ENCODE peak calls at places on chromosomes 3 and 15, in seven cellular contexts. One of them, this sample, is unnamed.

GRCh38 chr3:37779289-37780152 is 82.2 kb upstream of the CTDSPL start:
- DNase-seq in GM12878: no peak
- DNase-seq in H1: no peak
- DNase-seq in K562: peak; percentile 86
- DNase-seq in SK-N-SH: peak; percentile 69
- DNase-seq in GM12891: peak; percentile 54
- DNase-seq in HepG2: peak; percentile 66
- DNase-seq in this sample: peak; percentile 46

GRCh38 chr3:143119974-143120715 is 574 bp downstream of the CHST2 start:
- DNase-seq in K562: peak; percentile 57
- DNase-seq in H1: peak; percentile 73
- DNase-seq in GM12878: no peak
- DNase-seq in GM12891: peak; percentile 32
- DNase-seq in HepG2: no peak
- DNase-seq in SK-N-SH: peak; percentile 59
- DNase-seq in this sample: peak; percentile 38

GRCh38 chr3:13579089-13579488 is 30.2 kb downstream of the FBLN2 start:
- DNase-seq in K562: no peak
- DNase-seq in HepG2: no peak
- DNase-seq in SK-N-SH: no peak
- DNase-seq in GM12891: no peak
- DNase-seq in H1: no peak
- DNase-seq in GM12878: no peak
- DNase-seq in this sample: no peak

GRCh38 chr3:172591876-172592771 is 68.9 kb upstream of the TNFSF10 start:
- DNase-seq in GM12878: peak; percentile 96
- DNase-seq in GM12891: no peak
- DNase-seq in HepG2: no peak
- DNase-seq in SK-N-SH: no peak
- DNase-seq in K562: no peak
- DNase-seq in H1: no peak
- DNase-seq in this sample: peak; percentile 33

GRCh38 chr3:10645800-10646199 is 140.4 kb upstream of the ATP2B2 start:
- DNase-seq in HepG2: no peak
- DNase-seq in H1: peak; percentile 35
- DNase-seq in SK-N-SH: no peak
- DNase-seq in GM12878: no peak
- DNase-seq in K562: no peak
- DNase-seq in GM12891: no peak
- DNase-seq in this sample: no peak

GRCh38 chr3:13577181-13578121 is 28.5 kb downstream of the FBLN2 start:
- DNase-seq in K562: peak; percentile 58
- DNase-seq in HepG2: no peak
- DNase-seq in GM12891: no peak
- DNase-seq in SK-N-SH: peak; percentile 16
- DNase-seq in GM12878: no peak
- DNase-seq in H1: no peak
- DNase-seq in this sample: no peak

GRCh38 chr3:42148982-42149432 is 57.9 kb downstream of the TRAK1 start:
- DNase-seq in HepG2: no peak
- DNase-seq in SK-N-SH: peak; percentile 86
- DNase-seq in H1: peak; percentile 65
- DNase-seq in K562: peak; percentile 82
- DNase-seq in GM12891: no peak
- DNase-seq in GM12878: no peak
- DNase-seq in this sample: no peak

GRCh38 chr15:35595656-35596055 is 49.7 kb upstream of the DPH6 start:
- DNase-seq in SK-N-SH: no peak
- DNase-seq in GM12891: no peak
- DNase-seq in HepG2: no peak
- DNase-seq in H1: no peak
- DNase-seq in K562: no peak
- DNase-seq in GM12878: no peak
- DNase-seq in this sample: no peak

GRCh38 chr15:78050851-78051250 is 26.7 kb downstream of the TBC1D2B start:
- DNase-seq in HepG2: no peak
- DNase-seq in GM12891: no peak
- DNase-seq in H1: no peak
- DNase-seq in K562: no peak
- DNase-seq in SK-N-SH: no peak
- DNase-seq in GM12878: no peak
- DNase-seq in this sample: no peak

GRCh38 chr15:71437404-71437803 is 322.1 kb downstream of the THSD4 start:
- DNase-seq in H1: no peak
- DNase-seq in GM12878: no peak
- DNase-seq in K562: no peak
- DNase-seq in GM12891: no peak
- DNase-seq in SK-N-SH: no peak
- DNase-seq in HepG2: no peak
- DNase-seq in this sample: no peak

GRCh38 chr15:72604794-72605193 is 49.7 kb upstream of the GOLGA6B start:
- DNase-seq in HepG2: no peak
- DNase-seq in GM12891: no peak
- DNase-seq in H1: no peak
- DNase-seq in K562: peak; percentile 27
- DNase-seq in SK-N-SH: peak; percentile 24
- DNase-seq in GM12878: no peak
- DNase-seq in this sample: no peak

GRCh38 chr15:96736384-96736783 is 405.9 kb downstream of the NR2F2 start:
- DNase-seq in GM12878: no peak
- DNase-seq in HepG2: no peak
- DNase-seq in SK-N-SH: no peak
- DNase-seq in GM12891: no peak
- DNase-seq in H1: no peak
- DNase-seq in K562: no peak
- DNase-seq in this sample: no peak
- TF ChIP-seq TAF1 in GM12878: no peak
- TF ChIP-seq TAF1 in HepG2: no peak
- TF ChIP-seq TAF1 in SK-N-SH: no peak
- TF ChIP-seq TAF1 in GM12891: no peak
- TF ChIP-seq TAF1 in H1: no peak
- TF ChIP-seq TAF1 in K562: no peak
- TF ChIP-seq TAF1 in this sample: no peak

DNA sequence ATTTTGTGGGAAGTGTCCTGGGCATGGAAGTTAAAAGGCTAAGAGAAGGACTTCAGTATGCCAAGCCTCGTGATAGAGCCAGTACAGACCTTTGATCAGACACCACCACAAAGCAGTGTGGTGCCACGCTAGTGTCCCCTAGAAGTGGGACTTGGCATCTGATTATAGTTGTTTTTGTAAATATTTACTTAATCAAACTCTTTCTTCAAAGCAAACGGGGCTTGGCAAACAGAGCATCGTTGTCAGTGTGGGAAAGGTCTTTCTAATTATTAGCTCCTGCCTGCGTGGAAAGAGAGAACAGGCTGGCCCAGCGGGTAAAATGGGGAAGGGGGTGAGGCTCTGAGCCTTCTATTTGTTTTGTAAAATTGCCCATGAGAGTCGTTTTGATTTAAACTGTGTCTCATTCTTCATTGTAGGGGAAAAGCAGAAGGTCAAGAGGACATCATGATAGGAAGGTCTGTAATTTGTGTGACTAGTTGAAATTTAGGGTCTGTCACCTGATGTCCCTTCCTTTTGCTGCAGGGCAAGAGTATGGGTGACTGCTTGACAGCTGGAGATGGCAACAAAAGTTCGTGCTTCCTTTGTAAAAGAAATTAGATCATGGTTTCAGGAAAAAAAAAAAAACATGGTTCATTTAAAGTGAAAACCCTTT is 105.0 kb downstream of the IQCH start:
- DNase-seq in H1: no peak
- DNase-seq in HepG2: peak; percentile 22
- DNase-seq in GM12878: no peak
- DNase-seq in SK-N-SH: peak; percentile 6
- DNase-seq in GM12891: no peak
- DNase-seq in K562: no peak
- DNase-seq in this sample: no peak
- TF ChIP-seq TAF1 in H1: no peak
- TF ChIP-seq TAF1 in HepG2: no peak
- TF ChIP-seq TAF1 in GM12878: no peak
- TF ChIP-seq TAF1 in SK-N-SH: no peak
- TF ChIP-seq TAF1 in GM12891: no peak
- TF ChIP-seq TAF1 in K562: no peak
- TF ChIP-seq TAF1 in this sample: no peak

GRCh38 chr15:97972366-97972765 is 11.9 kb downstream of the ARRDC4 start:
- DNase-seq in GM12891: no peak
- DNase-seq in HepG2: no peak
- DNase-seq in K562: no peak
- DNase-seq in SK-N-SH: peak; percentile 31
- DNase-seq in H1: no peak
- DNase-seq in GM12878: no peak
- DNase-seq in this sample: no peak

GRCh38 chr15:97963779-97964178 is 3.3 kb downstream of the ARRDC4 start:
- DNase-seq in HepG2: no peak
- DNase-seq in GM12878: no peak
- DNase-seq in H1: no peak
- DNase-seq in SK-N-SH: no peak
- DNase-seq in K562: no peak
- DNase-seq in GM12891: no peak
- DNase-seq in this sample: no peak

GRCh38 chr15:97966924-97967620 is 6.6 kb downstream of the ARRDC4 start:
- DNase-seq in K562: no peak
- DNase-seq in GM12891: no peak
- DNase-seq in GM12878: no peak
- DNase-seq in HepG2: no peak
- DNase-seq in SK-N-SH: no peak
- DNase-seq in H1: no peak
- DNase-seq in this sample: no peak

DNA sequence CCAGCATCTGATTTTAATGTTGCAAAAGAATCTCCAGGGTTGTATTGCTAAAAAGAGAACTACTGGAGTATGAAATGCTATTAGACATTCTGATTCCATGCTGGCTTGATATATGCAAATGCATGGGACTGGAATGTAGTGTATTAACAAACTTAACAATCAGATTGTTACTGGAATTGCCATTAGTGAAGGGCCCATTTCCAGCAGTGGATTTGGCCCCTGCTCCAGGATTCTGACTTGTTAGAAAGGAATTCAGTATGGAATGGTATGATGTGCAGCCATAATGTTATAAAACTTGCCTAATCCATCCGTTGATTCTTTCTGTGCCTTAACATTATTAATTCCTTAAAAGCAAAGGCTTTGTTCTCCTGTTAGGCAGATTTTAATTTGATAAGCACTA is 7.9 kb downstream of the ARRDC4 start:
- DNase-seq in GM12878: no peak
- DNase-seq in HepG2: no peak
- DNase-seq in SK-N-SH: no peak
- DNase-seq in H1: no peak
- DNase-seq in GM12891: no peak
- DNase-seq in K562: no peak
- DNase-seq in this sample: no peak
- TF ChIP-seq TAF1 in GM12878: no peak
- TF ChIP-seq TAF1 in HepG2: no peak
- TF ChIP-seq TAF1 in SK-N-SH: no peak
- TF ChIP-seq TAF1 in H1: no peak
- TF ChIP-seq TAF1 in GM12891: no peak
- TF ChIP-seq TAF1 in K562: no peak
- TF ChIP-seq TAF1 in this sample: no peak

GRCh38 chr3:45180051-45180450 is 33.9 kb upstream of the CDCP1 start:
- DNase-seq in K562: no peak
- DNase-seq in SK-N-SH: no peak
- DNase-seq in HepG2: no peak
- DNase-seq in H1: no peak
- DNase-seq in GM12878: no peak
- DNase-seq in GM12891: no peak
- DNase-seq in this sample: no peak
- TF ChIP-seq TAF1 in K562: no peak
- TF ChIP-seq TAF1 in SK-N-SH: no peak
- TF ChIP-seq TAF1 in HepG2: no peak
- TF ChIP-seq TAF1 in H1: no peak
- TF ChIP-seq TAF1 in GM12878: no peak
- TF ChIP-seq TAF1 in GM12891: no peak
- TF ChIP-seq TAF1 in this sample: no peak

GRCh38 chr3:80040113-80040512 is 272.3 kb upstream of the ROBO1 start:
- DNase-seq in H1: no peak
- DNase-seq in SK-N-SH: no peak
- DNase-seq in HepG2: no peak
- DNase-seq in GM12891: no peak
- DNase-seq in K562: no peak
- DNase-seq in GM12878: no peak
- DNase-seq in this sample: no peak

GRCh38 chr3:80043226-80043625 is 275.4 kb upstream of the ROBO1 start:
- DNase-seq in GM12878: no peak
- DNase-seq in HepG2: no peak
- DNase-seq in H1: no peak
- DNase-seq in K562: no peak
- DNase-seq in SK-N-SH: no peak
- DNase-seq in GM12891: no peak
- DNase-seq in this sample: no peak
- TF ChIP-seq TAF1 in GM12878: no peak
- TF ChIP-seq TAF1 in HepG2: no peak
- TF ChIP-seq TAF1 in H1: no peak
- TF ChIP-seq TAF1 in K562: no peak
- TF ChIP-seq TAF1 in SK-N-SH: no peak
- TF ChIP-seq TAF1 in GM12891: no peak
- TF ChIP-seq TAF1 in this sample: no peak

DNA sequence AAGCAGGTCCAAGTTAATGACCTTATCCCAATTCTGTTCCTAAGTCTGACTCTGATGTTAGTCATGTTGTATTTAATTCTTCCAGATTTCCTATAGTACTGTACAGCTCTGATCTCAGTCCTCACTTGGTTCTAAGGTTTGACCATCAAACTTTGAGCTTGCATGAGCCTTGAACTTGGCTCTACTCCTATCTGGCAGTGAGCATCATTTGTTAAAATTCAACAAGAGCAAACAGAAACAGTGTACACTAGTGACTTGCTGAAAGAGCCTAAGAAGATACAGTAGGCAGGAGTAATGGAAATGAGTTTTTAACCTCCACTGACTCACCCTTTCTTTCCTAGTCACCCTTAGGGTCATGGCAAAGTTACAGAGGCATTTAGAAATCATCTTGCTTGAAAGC is 451.1 kb upstream of the TPRG1 start:
- DNase-seq in K562: no peak
- DNase-seq in HepG2: peak; percentile 95
- DNase-seq in GM12878: no peak
- DNase-seq in GM12891: no peak
- DNase-seq in SK-N-SH: no peak
- DNase-seq in H1: no peak
- DNase-seq in this sample: no peak
- TF ChIP-seq TAF1 in K562: no peak
- TF ChIP-seq TAF1 in HepG2: no peak
- TF ChIP-seq TAF1 in GM12878: no peak
- TF ChIP-seq TAF1 in GM12891: no peak
- TF ChIP-seq TAF1 in SK-N-SH: no peak
- TF ChIP-seq TAF1 in H1: no peak
- TF ChIP-seq TAF1 in this sample: no peak

DNA sequence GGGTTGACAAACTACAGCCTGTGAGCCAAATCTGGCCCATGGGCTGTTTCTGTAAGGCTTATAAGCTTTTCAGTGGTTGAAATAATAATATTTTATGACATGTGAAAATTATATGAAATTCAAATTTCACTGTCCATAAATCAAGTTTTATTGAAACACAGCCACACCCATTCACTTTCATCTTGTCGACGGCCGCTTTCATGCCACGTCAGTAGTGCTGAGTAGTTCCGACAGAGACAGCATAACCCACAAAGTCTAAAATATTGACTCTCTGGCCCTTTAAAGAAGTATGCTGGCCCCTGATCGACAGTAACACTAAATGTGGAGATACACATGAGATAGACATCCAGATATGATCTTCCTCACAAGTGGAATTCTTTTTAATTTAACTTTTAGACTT is 102.8 kb downstream of the PDZRN3 start:
- DNase-seq in SK-N-SH: no peak
- DNase-seq in GM12891: no peak
- DNase-seq in GM12878: no peak
- DNase-seq in H1: no peak
- DNase-seq in K562: no peak
- DNase-seq in HepG2: no peak
- DNase-seq in this sample: no peak
- TF ChIP-seq TAF1 in SK-N-SH: no peak
- TF ChIP-seq TAF1 in GM12891: no peak
- TF ChIP-seq TAF1 in GM12878: no peak
- TF ChIP-seq TAF1 in H1: no peak
- TF ChIP-seq TAF1 in K562: no peak
- TF ChIP-seq TAF1 in HepG2: no peak
- TF ChIP-seq TAF1 in this sample: no peak

This sample was measured in GM12892.